ENCODE peak calls at places on chromosomes 2 and 18, in five cellular contexts. One of them, this sample, is unnamed.

GRCh38 chr18:34871435-34871834 is 161.3 kb downstream of the DTNA start:
- DNase-seq in coronary artery: no peak
- DNase-seq in HL-60: no peak
- DNase-seq in upper lobe of right lung: no peak
- DNase-seq in SK-N-SH: no peak
- DNase-seq in this sample: no peak

GRCh38 chr2:63856302-63856600 is 14.6 kb downstream of the UGP2 start:
- DNase-seq in coronary artery: no peak
- DNase-seq in HL-60: no peak
- DNase-seq in upper lobe of right lung: no peak
- DNase-seq in SK-N-SH: no peak
- DNase-seq in this sample: no peak

GRCh38 chr2:128473175-128474013 is 154.7 kb upstream of the HS6ST1 start:
- DNase-seq in coronary artery: peak; percentile 72
- DNase-seq in HL-60: peak; percentile 93
- DNase-seq in upper lobe of right lung: peak; percentile 65
- DNase-seq in SK-N-SH: no peak
- DNase-seq in this sample: no peak

GRCh38 chr2:177335917-177336450 is 56.6 kb upstream of the AGPS start:
- DNase-seq in coronary artery: no peak
- DNase-seq in HL-60: no peak
- DNase-seq in upper lobe of right lung: no peak
- DNase-seq in SK-N-SH: no peak
- DNase-seq in this sample: no peak

GRCh38 chr2:54422072-54422581 is 34.0 kb upstream of the SPTBN1 start:
- DNase-seq in coronary artery: no peak
- DNase-seq in HL-60: no peak
- DNase-seq in upper lobe of right lung: no peak
- DNase-seq in SK-N-SH: no peak
- DNase-seq in this sample: no peak

GRCh38 chr2:112031916-112032582 is 23.0 kb upstream of the TMEM87B start:
- DNase-seq in coronary artery: no peak
- DNase-seq in HL-60: no peak
- DNase-seq in upper lobe of right lung: peak; percentile 81
- DNase-seq in SK-N-SH: no peak
- DNase-seq in this sample: no peak

GRCh38 chr2:29747786-29748470 is 173.5 kb downstream of the ALK start:
- DNase-seq in coronary artery: no peak
- DNase-seq in HL-60: no peak
- DNase-seq in upper lobe of right lung: no peak
- DNase-seq in SK-N-SH: no peak
- DNase-seq in this sample: peak; percentile 44

GRCh38 chr2:73133566-73134227 is 20.9 kb upstream of the RAB11FIP5 start:
- DNase-seq in coronary artery: no peak
- DNase-seq in HL-60: no peak
- DNase-seq in upper lobe of right lung: no peak
- DNase-seq in SK-N-SH: no peak
- DNase-seq in this sample: no peak

GRCh38 chr2:161147856-161148255 is 12.4 kb upstream of the TANK start:
- DNase-seq in coronary artery: no peak
- DNase-seq in HL-60: no peak
- DNase-seq in upper lobe of right lung: no peak
- DNase-seq in SK-N-SH: no peak
- DNase-seq in this sample: no peak

GRCh38 chr2:226701052-226701451 is 98.6 kb downstream of the IRS1 start:
- DNase-seq in coronary artery: no peak
- DNase-seq in HL-60: peak; percentile 76
- DNase-seq in upper lobe of right lung: no peak
- DNase-seq in SK-N-SH: no peak
- DNase-seq in this sample: no peak

GRCh38 chr18:47163241-47163640 is 12.9 kb downstream of the IER3IP1 start:
- DNase-seq in coronary artery: no peak
- DNase-seq in HL-60: no peak
- DNase-seq in upper lobe of right lung: no peak
- DNase-seq in SK-N-SH: no peak
- DNase-seq in this sample: no peak

GRCh38 chr18:70334728-70335329 is 46.0 kb downstream of the SOCS6 start:
- DNase-seq in coronary artery: no peak
- DNase-seq in HL-60: no peak
- DNase-seq in upper lobe of right lung: no peak
- DNase-seq in SK-N-SH: no peak
- DNase-seq in this sample: no peak

GRCh38 chr18:23528580-23529472 is 25.5 kb downstream of the RMC1 start:
- DNase-seq in coronary artery: no peak
- DNase-seq in HL-60: peak; percentile 67
- DNase-seq in upper lobe of right lung: peak; percentile 71
- DNase-seq in SK-N-SH: no peak
- DNase-seq in this sample: peak; percentile 66

GRCh38 chr2:134207589-134208209 is 46.2 kb upstream of the MGAT5 start:
- DNase-seq in coronary artery: no peak
- DNase-seq in HL-60: peak; percentile 16
- DNase-seq in upper lobe of right lung: peak; percentile 80
- DNase-seq in SK-N-SH: peak; percentile 44
- DNase-seq in this sample: peak; percentile 67

GRCh38 chr2:205887637-205888036 is 198.3 kb downstream of the INO80D start:
- DNase-seq in coronary artery: no peak
- DNase-seq in HL-60: no peak
- DNase-seq in upper lobe of right lung: no peak
- DNase-seq in SK-N-SH: no peak
- DNase-seq in this sample: no peak

GRCh38 chr2:39379643-39380524 is 57.2 kb downstream of the MAP4K3 start:
- DNase-seq in coronary artery: no peak
- DNase-seq in HL-60: peak; percentile 21
- DNase-seq in upper lobe of right lung: no peak
- DNase-seq in SK-N-SH: peak; percentile 60
- DNase-seq in this sample: no peak

GRCh38 chr2:156300337-156300736 is 32.2 kb downstream of the NR4A2 start:
- DNase-seq in coronary artery: no peak
- DNase-seq in HL-60: no peak
- DNase-seq in upper lobe of right lung: no peak
- DNase-seq in SK-N-SH: no peak
- DNase-seq in this sample: no peak

GRCh38 chr2:241339839-241340471 is 16.1 kb upstream of the FARP2 start:
- DNase-seq in coronary artery: no peak
- DNase-seq in HL-60: no peak
- DNase-seq in upper lobe of right lung: no peak
- DNase-seq in SK-N-SH: no peak
- DNase-seq in this sample: no peak

DNA sequence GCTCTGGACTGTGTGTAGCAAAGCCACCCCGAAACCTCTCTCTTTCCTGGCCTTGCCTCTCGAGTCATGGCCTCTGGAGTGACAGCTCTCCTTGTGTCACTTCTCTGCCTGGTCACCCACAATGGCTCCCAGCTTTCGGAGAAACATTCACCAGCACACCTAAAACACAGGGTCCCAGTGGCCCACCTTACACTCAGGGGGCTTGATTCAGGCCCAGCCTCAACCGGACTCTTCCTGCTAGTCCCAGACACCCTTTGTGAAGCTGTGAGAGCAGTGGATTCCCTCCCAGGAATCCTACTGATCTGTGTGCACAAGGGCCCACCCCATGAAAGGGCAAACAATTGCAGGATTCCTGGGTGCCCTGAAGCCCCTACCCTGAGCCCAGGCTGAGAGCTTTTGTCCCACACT is 137.2 kb upstream of the HAAO start:
- DNase-seq in coronary artery: no peak
- DNase-seq in HL-60: no peak
- DNase-seq in upper lobe of right lung: peak; percentile 46
- DNase-seq in SK-N-SH: no peak
- DNase-seq in this sample: no peak
- H3K4me3 ChIP-seq in coronary artery: no peak overlapping the region
- H3K4me3 ChIP-seq in HL-60: no peak overlapping the region
- H3K4me3 ChIP-seq in upper lobe of right lung: no peak overlapping the region
- H3K4me3 ChIP-seq in SK-N-SH: no peak overlapping the region
- H3K4me3 ChIP-seq in this sample: no peak overlapping the region

GRCh38 chr18:36372902-36373301 is 75.4 kb downstream of the FHOD3 start:
- DNase-seq in coronary artery: no peak
- DNase-seq in HL-60: peak; percentile 21
- DNase-seq in upper lobe of right lung: no peak
- DNase-seq in SK-N-SH: no peak
- DNase-seq in this sample: no peak
- TF ChIP-seq CTCF in coronary artery: no peak
- TF ChIP-seq CTCF in HL-60: no peak
- TF ChIP-seq CTCF in upper lobe of right lung: no peak
- TF ChIP-seq CTCF in SK-N-SH: no peak
- TF ChIP-seq CTCF in this sample: no peak

GRCh38 chr2:12288048-12288447 is 428.7 kb upstream of the TRIB2 start:
- DNase-seq in coronary artery: no peak
- DNase-seq in HL-60: no peak
- DNase-seq in upper lobe of right lung: no peak
- DNase-seq in SK-N-SH: no peak
- DNase-seq in this sample: no peak

GRCh38 chr2:12289105-12289802 is 427.5 kb upstream of the TRIB2 start:
- DNase-seq in coronary artery: no peak
- DNase-seq in HL-60: no peak
- DNase-seq in upper lobe of right lung: no peak
- DNase-seq in SK-N-SH: no peak
- DNase-seq in this sample: no peak

GRCh38 chr2:12293868-12294267 is 422.9 kb upstream of the TRIB2 start:
- DNase-seq in coronary artery: no peak
- DNase-seq in HL-60: no peak
- DNase-seq in upper lobe of right lung: no peak
- DNase-seq in SK-N-SH: no peak
- DNase-seq in this sample: no peak

GRCh38 chr2:12287220-12287751 is 429.4 kb upstream of the TRIB2 start:
- DNase-seq in coronary artery: no peak
- DNase-seq in HL-60: no peak
- DNase-seq in upper lobe of right lung: no peak
- DNase-seq in SK-N-SH: no peak
- DNase-seq in this sample: no peak

DNA sequence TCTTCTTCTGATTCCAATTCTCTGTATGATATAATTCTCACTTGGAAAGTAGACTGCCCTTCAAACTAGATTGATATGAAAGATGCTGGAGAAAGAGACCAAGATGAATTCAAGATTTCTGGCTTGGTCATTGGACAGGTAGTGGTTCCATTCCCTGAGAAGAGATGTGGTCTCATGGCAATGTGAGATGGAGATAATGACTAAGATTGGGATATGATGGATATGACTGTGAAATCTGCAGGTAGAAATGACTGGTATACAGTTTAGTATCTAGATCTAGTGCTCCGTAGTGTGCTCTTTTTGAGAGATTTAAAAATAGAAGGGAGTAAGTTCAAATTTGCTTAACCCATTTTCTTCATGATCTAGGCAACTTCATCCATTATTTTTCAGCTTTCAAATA is 425.4 kb upstream of the TRIB2 start:
- DNase-seq in coronary artery: no peak
- DNase-seq in HL-60: no peak
- DNase-seq in upper lobe of right lung: no peak
- DNase-seq in SK-N-SH: no peak
- DNase-seq in this sample: no peak
- H3K4me3 ChIP-seq in coronary artery: no peak overlapping the region
- H3K4me3 ChIP-seq in HL-60: no peak overlapping the region
- H3K4me3 ChIP-seq in upper lobe of right lung: no peak overlapping the region
- H3K4me3 ChIP-seq in SK-N-SH: no peak overlapping the region
- H3K4me3 ChIP-seq in this sample: no peak overlapping the region

GRCh38 chr2:98388081-98388480 is 41.8 kb downstream of the CNGA3 start:
- DNase-seq in coronary artery: no peak
- DNase-seq in HL-60: no peak
- DNase-seq in upper lobe of right lung: no peak
- DNase-seq in SK-N-SH: peak; percentile 1
- DNase-seq in this sample: peak; percentile 37
- TF ChIP-seq CTCF in coronary artery: no peak
- TF ChIP-seq CTCF in HL-60: no peak
- TF ChIP-seq CTCF in upper lobe of right lung: no peak
- TF ChIP-seq CTCF in SK-N-SH: no peak
- TF ChIP-seq CTCF in this sample: no peak

DNA sequence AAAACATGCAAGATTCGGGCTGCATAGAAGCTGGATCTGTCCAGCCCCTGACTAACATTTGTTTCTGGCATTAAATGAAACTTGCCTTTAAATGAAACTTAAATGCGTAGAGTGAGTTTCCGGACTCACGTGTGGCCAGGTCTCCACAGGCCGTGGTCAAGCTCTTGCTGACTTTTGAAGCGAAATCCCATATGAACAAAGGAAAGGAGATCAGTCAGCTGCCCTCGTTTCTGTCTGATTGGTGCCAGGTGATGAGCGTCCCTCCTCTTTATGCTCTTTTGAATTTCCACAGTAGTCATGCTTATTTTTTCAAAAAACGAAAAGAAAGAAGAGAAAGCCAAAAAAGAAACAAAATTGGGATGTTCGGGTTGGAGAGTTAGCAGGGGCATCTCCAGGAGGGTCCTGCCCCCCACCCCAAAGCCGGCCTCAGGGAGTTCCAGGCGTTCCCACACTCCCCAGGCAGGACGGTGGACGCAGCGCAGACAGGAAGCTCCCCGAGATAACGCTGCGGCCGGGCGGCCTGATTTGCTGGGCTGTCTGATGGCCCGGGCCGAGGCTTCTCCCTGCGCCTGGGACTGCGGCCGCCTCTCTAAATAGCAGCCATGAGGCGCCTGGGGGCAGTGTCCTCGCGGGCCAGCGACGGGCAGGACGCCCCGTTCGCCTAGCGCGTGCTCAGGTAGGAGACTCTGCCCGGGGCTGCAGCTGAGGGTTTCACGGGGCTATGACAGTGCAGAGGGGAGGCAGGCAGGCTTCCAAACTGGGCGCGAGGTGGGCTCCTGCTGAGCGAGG is at the start of gene COLEC11:
- DNase-seq in coronary artery: no peak
- DNase-seq in HL-60: no peak
- DNase-seq in upper lobe of right lung: no peak
- DNase-seq in SK-N-SH: peak; percentile 96
- DNase-seq in this sample: no peak
- H3K4me3 ChIP-seq in coronary artery: peak within 1 kb of the TSS; percentile 62
- H3K4me3 ChIP-seq in HL-60: no peak within 1 kb of the TSS
- H3K4me3 ChIP-seq in upper lobe of right lung: no peak within 1 kb of the TSS
- H3K4me3 ChIP-seq in SK-N-SH: peak within 1 kb of the TSS; percentile 38
- H3K4me3 ChIP-seq in this sample: peak within 1 kb of the TSS; percentile 10